ENCODE peak calls at places on chromosomes 1 and 21, in four cellular contexts. K is K562, I is GM12878, U is HepG2. W is an unnamed sample.

GRCh38 chr1:53539711-53540603 is 80.8 kb downstream of the DMRTB1 start:
- DNase-seq in K (no peak), I (no peak), U (no peak), W (no peak)

GRCh38 chr1:151936653-151937052 is 27.3 kb upstream of the THEM4 start:
- DNase-seq in K (no peak), I (no peak), U (peak; percentile 2), W (peak; percentile 32)

GRCh38 chr1:235758931-235759330 is 107.8 kb downstream of the LYST start:
- DNase-seq in K (no peak), I (no peak), U (no peak), W (no peak)

GRCh38 chr1:20732588-20733360 is at the start of gene SH2D5:
- DNase-seq in K (peak; percentile 69), I (peak; percentile 50), U (peak; percentile 94), W (peak; percentile 53)

GRCh38 chr1:230977781-230978490 is 725 bp downstream of the TTC13 start:
- DNase-seq in K (peak; percentile 40), I (no peak), U (peak; percentile 55), W (peak; percentile 55)

GRCh38 chr1:203216274-203217138 is 13.0 kb downstream of the CHIT1 start:
- DNase-seq in K (peak; percentile 71), I (peak; percentile 17), U (peak; percentile 53), W (peak; percentile 83)

GRCh38 chr1:216765346-216766300 is 42.4 kb upstream of the ESRRG start:
- DNase-seq in K (no peak), I (no peak), U (no peak), W (no peak)

GRCh38 chr21:37800122-37800455 is 116.2 kb downstream of the KCNJ6 start:
- DNase-seq in K (no peak), I (no peak), U (no peak), W (no peak)

GRCh38 chr1:33219886-33220661 is 36.2 kb upstream of the ZNF362 start:
- DNase-seq in K (no peak), I (no peak), U (no peak), W (peak; percentile 27)

GRCh38 chr1:211736351-211736915 is 61.0 kb upstream of the NEK2 start:
- DNase-seq in K (no peak), I (no peak), U (no peak), W (no peak)

GRCh38 chr1:21586926-21587601 is 77.8 kb downstream of the ALPL start:
- DNase-seq in K (peak; percentile 81), I (no peak), U (peak; percentile 69), W (no peak)

GRCh38 chr21:25491267-25491666 is 116.0 kb downstream of the MRPL39 start:
- DNase-seq in K (no peak), I (no peak), U (no peak), W (no peak)

GRCh38 chr1:160251687-160252526 is 10.4 kb downstream of the DCAF8 start:
- DNase-seq in K (peak; percentile 57), I (peak; percentile 31), U (peak; percentile 81), W (peak; percentile 78)

GRCh38 chr1:112956503-112957132 is 622 bp upstream of the SLC16A1 start:
- DNase-seq in K (no peak), I (no peak), U (peak; percentile 25), W (no peak)

GRCh38 chr1:53069663-53070327 is 7.8 kb downstream of the PODN start:
- DNase-seq in K (no peak), I (no peak), U (no peak), W (no peak)

GRCh38 chr1:209387271-209387968 is 196.1 kb upstream of the CAMK1G start:
- DNase-seq in K (no peak), I (no peak), U (no peak), W (no peak)

GRCh38 chr1:112453876-112454275 is 54.9 kb upstream of the WNT2B start:
- DNase-seq in K (no peak), I (no peak), U (no peak), W (no peak)

GRCh38 chr1:234605983-234606730 is 3.8 kb downstream of the IRF2BP2 start:
- DNase-seq in K (no peak), I (no peak), U (peak; percentile 74), W (no peak)

GRCh38 chr1:156502749-156503671 is 2.4 kb upstream of the MEF2D start:
- DNase-seq in K (no peak), I (no peak), U (no peak), W (no peak)

GRCh38 chr1:158161458-158161857 is 19.2 kb upstream of the CD1D start:
- DNase-seq in K (no peak), I (no peak), U (no peak), W (no peak)

GRCh38 chr1:76949503-76949902 is 82.2 kb downstream of the ST6GALNAC5 start:
- DNase-seq in K (no peak), I (no peak), U (no peak), W (no peak)

GRCh38 chr1:28853033-28853742 is 41.2 kb downstream of the OPRD1 start:
- DNase-seq in K (no peak), I (no peak), U (no peak), W (no peak)

DNA sequence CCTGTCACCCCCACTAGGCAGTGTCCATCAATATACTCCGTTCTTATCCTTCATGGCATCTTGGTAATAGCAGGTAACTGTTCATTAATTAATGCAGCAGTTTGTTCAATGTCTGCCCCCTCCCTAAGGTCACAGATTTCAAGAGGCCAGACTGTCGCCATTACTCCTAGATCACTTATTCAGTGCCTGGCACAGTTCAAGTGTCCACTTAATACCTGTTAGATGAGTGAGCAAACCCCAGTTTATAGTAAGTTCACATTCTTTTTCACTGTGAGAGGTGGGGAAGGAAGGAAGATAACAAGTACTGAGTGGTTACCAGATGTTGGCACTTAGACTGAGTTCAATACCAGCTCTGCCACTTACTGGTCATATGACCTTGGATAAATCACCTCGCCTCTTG is 36.4 kb downstream of the OPRD1 start:
- DNase-seq in K (no peak), I (no peak), U (no peak), W (no peak)
- TF ChIP-seq TARDBP in K (no peak), I (no peak), U (no peak), W (no peak)

DNA sequence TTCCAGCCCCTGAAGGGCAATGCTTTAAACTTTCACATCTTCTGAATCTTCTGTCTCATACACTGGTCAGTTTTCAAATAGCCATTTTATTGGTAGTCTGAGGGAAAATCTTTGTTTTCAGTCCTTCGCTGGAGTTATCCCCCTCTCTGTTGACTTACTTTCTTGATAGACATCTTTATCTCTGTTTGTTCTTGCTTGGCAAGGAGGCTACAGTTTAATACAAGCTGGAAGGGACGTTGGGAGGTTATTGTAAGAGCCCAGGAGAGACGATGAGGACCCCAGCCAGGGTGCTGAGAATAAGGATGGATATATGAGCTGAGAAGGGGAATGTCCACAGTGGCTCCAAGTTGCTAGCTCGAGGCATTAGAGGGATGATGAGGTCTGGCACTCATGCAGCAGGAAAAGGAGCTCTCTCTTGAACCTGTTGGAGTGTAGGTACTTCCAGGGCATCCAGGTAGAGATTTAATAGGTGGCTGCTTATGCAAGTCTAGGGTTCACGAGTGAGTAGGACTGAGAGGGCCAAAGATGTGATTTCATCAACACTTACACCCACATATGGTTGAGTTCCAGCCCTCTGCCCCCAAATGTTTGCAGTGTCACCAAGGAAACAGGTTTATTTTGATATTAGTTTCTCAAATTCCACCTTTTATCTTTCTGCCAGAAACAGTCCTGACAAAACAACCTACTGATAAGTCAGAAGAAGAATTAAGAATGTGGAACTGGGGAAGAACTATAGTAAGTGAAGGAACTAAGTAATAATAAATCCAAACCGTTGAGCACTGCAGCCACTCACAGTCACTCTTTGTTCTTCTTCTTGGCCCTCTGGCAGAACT is 237.3 kb upstream of the PROX1 start:
- DNase-seq in K (no peak), I (no peak), U (peak; percentile 40), W (no peak)
- TF ChIP-seq FOXM1 in K (no peak), I (no peak), U (no peak), W (no peak)

GRCh38 chr1:181141431-181141910 is 53.0 kb downstream of the IER5 start:
- DNase-seq in K (peak; percentile 83), I (no peak), U (no peak), W (no peak)
- TF ChIP-seq TARDBP in K (no peak), I (no peak), U (no peak), W (no peak)

DNA sequence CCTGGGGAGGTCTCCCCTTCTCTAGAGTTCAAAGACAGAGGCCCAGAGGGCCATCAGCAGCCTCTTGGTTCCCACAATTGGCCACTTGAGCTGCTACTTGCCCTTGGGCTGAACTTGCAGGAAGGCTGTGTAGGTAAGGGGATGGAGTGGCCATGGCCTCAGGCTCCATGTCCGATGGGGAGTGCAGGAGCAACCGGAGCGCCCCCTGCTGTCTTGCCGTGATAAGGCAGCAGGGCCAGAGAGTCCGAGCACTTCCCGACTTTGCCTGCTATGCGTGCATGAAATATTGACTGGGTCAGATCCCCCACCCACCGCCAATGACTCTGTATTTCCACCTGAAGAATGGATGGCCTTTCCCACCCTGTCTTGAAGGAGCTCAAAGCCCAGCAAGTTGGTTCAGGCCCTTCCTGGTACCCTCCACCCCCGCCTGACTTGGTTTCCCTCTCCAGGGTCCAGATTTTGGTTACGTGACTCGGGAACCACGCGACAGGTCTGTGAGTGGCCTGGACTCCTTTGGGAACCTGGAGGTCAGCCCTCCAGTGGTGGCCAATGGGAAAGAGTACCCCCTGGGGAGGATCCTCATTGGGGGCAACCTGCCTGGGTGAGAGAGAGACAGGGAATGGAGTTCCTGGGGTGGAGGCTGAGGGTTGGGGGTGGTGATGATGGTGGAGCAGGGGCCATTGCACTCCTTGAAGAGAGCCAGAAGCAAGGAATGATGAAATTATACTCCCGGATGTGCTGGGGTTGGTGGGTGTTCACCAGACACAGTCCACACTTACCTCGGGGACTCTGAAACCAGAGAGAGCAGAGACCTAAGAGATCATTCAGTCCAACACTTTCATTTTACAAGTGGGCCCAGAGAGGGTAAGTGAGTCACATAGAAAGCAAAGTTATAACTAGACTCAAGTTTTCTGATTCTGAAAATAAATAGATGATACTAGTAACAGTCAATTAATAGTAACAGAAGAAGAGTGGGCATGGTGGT is 25.6 kb downstream of the PADI3 start:
- DNase-seq in K (peak; percentile 86), I (peak; percentile 11), U (peak; percentile 24), W (peak; percentile 90)
- TF ChIP-seq FOXM1 in K (no peak), I (no peak), U (no peak), W (no peak)

W was measured in HEK293T.